ENCODE peak calls at places on chromosome 15, in ten cellular contexts. O is foreskin fibroblast; Q is HT1080; U is stimulated activated CD4-positive, alpha-beta T cell treated with anti-CD3 and anti-CD28 coated beads, TNF-alpha, amount 100 ng/mL, for 24 hours; L is nucleus accumbens; I is AG09319; D is COR-L47; W is cardiac fibroblast; M is hepatocyte; F is NB4. A is an unnamed sample.

GRCh38 chr15:40852529-40852928 is 8.7 kb downstream of the SPINT1 start:
- DNase-seq in O (no peak), Q (no peak), U (no peak), L (no peak), I (no peak), D (no peak), W (no peak), M (no peak), F (no peak), A (no peak)

GRCh38 chr15:39438795-39439577 is 141.9 kb upstream of the THBS1 start:
- DNase-seq in O (no peak), Q (no peak), U (no peak), L (no peak), I (no peak), D (no peak), W (peak; percentile 67), M (peak; percentile 32), F (no peak), A (no peak)

GRCh38 chr15:31552482-31553099 is 226.0 kb downstream of the KLF13 start:
- DNase-seq in O (no peak), Q (peak; percentile 38), U (no peak), L (no peak), I (no peak), D (no peak), W (no peak), M (no peak), F (no peak), A (no peak)

GRCh38 chr15:85028416-85028815 is 46.8 kb downstream of the PDE8A start:
- DNase-seq in O (no peak), Q (no peak), U (no peak), L (no peak), I (no peak), D (no peak), W (no peak), M (no peak), F (no peak), A (no peak)

GRCh38 chr15:54722342-54722986 is 474.3 kb downstream of the RSL24D1 start:
- DNase-seq in O (no peak), Q (no peak), U (no peak), L (no peak), I (no peak), D (no peak), W (no peak), M (no peak), F (peak; percentile 8), A (no peak)

GRCh38 chr15:82533801-82534200 is 6.5 kb downstream of the RPS17 start:
- DNase-seq in O (no peak), Q (no peak), U (no peak), L (no peak), I (no peak), D (no peak), W (no peak), M (no peak), F (peak; percentile 10), A (no peak)

GRCh38 chr15:43492673-43493601 is at the start of gene TP53BP1:
- DNase-seq in O (peak; percentile 93), Q (peak; percentile 94), U (peak; percentile 92), L (peak; percentile 93), I (peak; percentile 80), D (peak; percentile 92), W (peak; percentile 96), M (peak; percentile 97), F (peak; percentile 95), A (peak; percentile 95)

GRCh38 chr15:67241132-67241855 is 13.2 kb downstream of the AAGAB start:
- DNase-seq in O (no peak), Q (no peak), U (peak; percentile 7), L (no peak), I (no peak), D (no peak), W (no peak), M (no peak), F (no peak), A (no peak)

GRCh38 chr15:94924057-94924456 is 692.7 kb downstream of the MCTP2 start:
- DNase-seq in O (no peak), Q (no peak), U (no peak), L (no peak), I (no peak), D (no peak), W (peak; percentile 7), M (no peak), F (no peak), A (no peak)

GRCh38 chr15:90915808-90916440 is 12.8 kb downstream of the MAN2A2 start:
- DNase-seq in O (no peak), Q (no peak), U (no peak), L (no peak), I (no peak), D (no peak), W (no peak), M (no peak), F (peak; percentile 98), A (no peak)

GRCh38 chr15:59817834-59818233 is 128.7 kb upstream of the BNIP2 start:
- DNase-seq in O (no peak), Q (no peak), U (no peak), L (no peak), I (no peak), D (no peak), W (no peak), M (no peak), F (no peak), A (no peak)

GRCh38 chr15:90400759-90401314 is 12.8 kb downstream of the IQGAP1 start:
- DNase-seq in O (peak; percentile 84), Q (peak; percentile 97), U (peak; percentile 37), L (no peak), I (peak; percentile 87), D (peak; percentile 52), W (peak; percentile 98), M (peak; percentile 89), F (peak; percentile 95), A (peak; percentile 74)

GRCh38 chr15:99253381-99254090 is 2.3 kb downstream of the LRRC28 start:
- DNase-seq in O (peak; percentile 51), Q (peak; percentile 89), U (no peak), L (no peak), I (no peak), D (no peak), W (peak; percentile 30), M (no peak), F (no peak), A (peak; percentile 24)

GRCh38 chr15:62560943-62561571 is 396.0 kb upstream of the C2CD4B start:
- DNase-seq in O (no peak), Q (no peak), U (no peak), L (no peak), I (no peak), D (no peak), W (no peak), M (peak; percentile 53), F (no peak), A (no peak)

GRCh38 chr15:34188711-34189110 is 21.2 kb downstream of the KATNBL1 start:
- DNase-seq in O (no peak), Q (no peak), U (no peak), L (no peak), I (no peak), D (no peak), W (no peak), M (no peak), F (no peak), A (no peak)

GRCh38 chr15:20294651-20295237 is 246.9 kb downstream of the GOLGA6L6 start:
- DNase-seq in O (no peak), Q (no peak), U (no peak), L (no peak), I (no peak), D (no peak), W (no peak), M (peak; percentile 46), F (no peak), A (no peak)

GRCh38 chr15:77243716-77244401 is 172.9 kb upstream of the TSPAN3 start:
- DNase-seq in O (no peak), Q (no peak), U (no peak), L (no peak), I (no peak), D (no peak), W (no peak), M (no peak), F (no peak), A (no peak)

GRCh38 chr15:67341539-67341938 is 87.0 kb downstream of the IQCH start:
- DNase-seq in O (no peak), Q (no peak), U (no peak), L (no peak), I (no peak), D (no peak), W (no peak), M (no peak), F (no peak), A (no peak)

GRCh38 chr15:91224750-91225380 is 124.8 kb downstream of the SV2B start:
- DNase-seq in O (no peak), Q (peak; percentile 52), U (no peak), L (no peak), I (no peak), D (peak; percentile 49), W (peak; percentile 41), M (peak; percentile 41), F (peak; percentile 52), A (peak; percentile 41)

GRCh38 chr15:43204016-43204901 is 16.6 kb downstream of the EPB42 start:
- DNase-seq in O (peak; percentile 51), Q (peak; percentile 70), U (peak; percentile 8), L (no peak), I (no peak), D (peak; percentile 12), W (peak; percentile 62), M (peak; percentile 72), F (peak; percentile 56), A (peak; percentile 72)

GRCh38 chr15:26889298-26889898 is 22.5 kb downstream of the GABRA5 start:
- DNase-seq in O (peak; percentile 48), Q (peak; percentile 36), U (peak; percentile 11), L (no peak), I (peak; percentile 31), D (peak; percentile 28), W (peak; percentile 71), M (peak; percentile 76), F (peak; percentile 71), A (peak; percentile 11)

GRCh38 chr15:77143606-77144005 is 72.7 kb upstream of the TSPAN3 start:
- DNase-seq in O (no peak), Q (no peak), U (no peak), L (no peak), I (no peak), D (no peak), W (peak; percentile 17), M (no peak), F (no peak), A (no peak)

GRCh38 chr15:88911766-88912118 is 1.4 kb downstream of the MFGE8 start:
- DNase-seq in O (no peak), Q (peak; percentile 32), U (no peak), L (no peak), I (no peak), D (no peak), W (no peak), M (peak; percentile 84), F (no peak), A (peak; percentile 50)

GRCh38 chr15:90161946-90162345 is 39.2 kb upstream of the SEMA4B start:
- DNase-seq in O (no peak), Q (no peak), U (no peak), L (no peak), I (no peak), D (no peak), W (no peak), M (no peak), F (peak; percentile 52), A (no peak)

GRCh38 chr15:77104155-77104554 is 33.2 kb upstream of the TSPAN3 start:
- DNase-seq in O (peak; percentile 51), Q (peak; percentile 31), U (no peak), L (no peak), I (no peak), D (no peak), W (peak; percentile 62), M (no peak), F (no peak), A (no peak)

GRCh38 chr15:73944161-73945099 is 18.2 kb downstream of the LOXL1 start:
- DNase-seq in O (no peak), Q (no peak), U (no peak), L (no peak), I (no peak), D (no peak), W (no peak), M (no peak), F (no peak), A (no peak)

GRCh38 chr15:69906256-69907185 is 191.2 kb downstream of the TLE3 start:
- DNase-seq in O (peak; percentile 12), Q (no peak), U (no peak), L (no peak), I (no peak), D (no peak), W (no peak), M (no peak), F (no peak), A (peak; percentile 58)

GRCh38 chr15:84842781-84843180 is 25.6 kb downstream of the ALPK3 start:
- DNase-seq in O (no peak), Q (no peak), U (no peak), L (no peak), I (no peak), D (no peak), W (no peak), M (no peak), F (no peak), A (no peak)